ENCODE peak calls at places on chromosomes 7 and 10, in five cellular contexts. I, F, D, Z and R are unnamed samples. For H3K27me3, the result is how much of the 10 kb centered on the place peaks cover.

GRCh38 chr7:122329145-122329802 is 24.7 kb upstream of the FEZF1 start:
- DNase-seq in D (no peak), Z (no peak), I (no peak), F (no peak), R (peak)

GRCh38 chr7:158646766-158647474 is 57.7 kb downstream of the NCAPG2 start:
- DNase-seq in F (no peak), Z (no peak), D (no peak), I (no peak), R (peak)

GRCh38 chr10:65861249-65861648 is 1064.6 kb upstream of the LRRTM3 start:
- DNase-seq in D (no peak), Z (no peak), F (peak), I (no peak), R (no peak)

GRCh38 chr7:157699357-157700013 is 362.7 kb downstream of the DNAJB6 start:
- DNase-seq in Z (no peak), I (no peak), D (no peak), F (no peak), R (no peak)

GRCh38 chr10:13794982-13795381 is 208.2 kb downstream of the PRPF18 start:
- DNase-seq in I (no peak), D (no peak), Z (no peak), F (no peak), R (no peak)

GRCh38 chr7:92609921-92610518 is 19.8 kb upstream of the FAM133B start:
- DNase-seq in D (no peak), I (no peak), Z (no peak), F (no peak), R (no peak)

GRCh38 chr7:105589221-105590077 is 8.2 kb upstream of the EFCAB10 start:
- DNase-seq in D (peak), Z (peak), F (peak), I (peak), R (peak)

GRCh38 chr10:49633327-49634045 is 19.6 kb downstream of the CHAT start:
- DNase-seq in F (no peak), Z (peak), D (no peak), I (no peak), R (no peak)

GRCh38 chr7:136213012-136213411 is 235.9 kb upstream of the MTPN start:
- DNase-seq in Z (no peak), F (no peak), D (no peak), I (no peak), R (no peak)

GRCh38 chr7:150372271-150373048 is 3.8 kb downstream of the REPIN1 start:
- DNase-seq in F (no peak), I (no peak), D (no peak), Z (peak), R (peak)

GRCh38 chr10:33965795-33966581 is 631.5 kb upstream of the NRP1 start:
- DNase-seq in F (no peak), D (no peak), I (no peak), Z (peak), R (no peak)

GRCh38 chr7:156827587-156828203 is 65.3 kb downstream of the LMBR1 start:
- DNase-seq in D (no peak), Z (no peak), I (no peak), F (no peak), R (no peak)

GRCh38 chr10:26448706-26449435 is 10.7 kb downstream of the APBB1IP start:
- DNase-seq in Z (no peak), F (no peak), I (peak), D (no peak), R (no peak)

GRCh38 chr7:149822353-149822943 is 15.7 kb upstream of the ZNF862 start:
- DNase-seq in I (no peak), Z (peak), D (no peak), F (no peak), R (peak)

GRCh38 chr7:5139998-5140397 is 50.0 kb upstream of the WIPI2 start:
- DNase-seq in I (no peak), D (no peak), Z (peak), F (no peak), R (peak)

GRCh38 chr10:128864554-128865300 is 602.3 kb upstream of the MGMT start:
- DNase-seq in I (no peak), Z (no peak), F (no peak), D (no peak), R (no peak)

GRCh38 chr10:130744631-130745030 is 566.9 kb downstream of the TCERG1L start:
- DNase-seq in I (no peak), F (no peak), D (no peak), Z (no peak), R (no peak)

GRCh38 chr10:112950714-112951348 is 784 bp downstream of the TCF7L2 start:
- DNase-seq in Z (peak), D (no peak), I (no peak), F (no peak), R (peak)

GRCh38 chr7:40232242-40232929 is 97.6 kb downstream of the SUGCT start:
- DNase-seq in D (peak), I (no peak), F (peak), Z (no peak), R (no peak)

GRCh38 chr7:372939-373791 is 83.2 kb downstream of the FOXL3 start:
- DNase-seq in Z (peak), I (no peak), F (no peak), D (no peak), R (peak)

GRCh38 chr7:83921798-83922607 is 272.6 kb downstream of the SEMA3A start:
- DNase-seq in Z (peak), F (no peak), I (no peak), D (no peak), R (no peak)

GRCh38 chr7:15687645-15688025 is 1.2 kb upstream of the MEOX2 start:
- DNase-seq in Z (peak), F (no peak), D (no peak), I (no peak), R (peak)

GRCh38 chr10:50883624-50884023 is 1.8 kb downstream of the A1CF start:
- DNase-seq in Z (no peak), D (no peak), F (no peak), I (no peak), R (no peak)

GRCh38 chr10:101134299-101135127 is 3.4 kb downstream of the TLX1 start:
- DNase-seq in F (no peak), D (no peak), Z (peak), I (no peak), R (peak)
- H3K27me3 ChIP-seq in F (half or more), D (half or more), Z (half or more), I (half or more), R (half or more)

GRCh38 chr10:3874988-3875841 is 90.2 kb upstream of the KLF6 start:
- DNase-seq in D (no peak), F (no peak), Z (no peak), I (peak), R (no peak)

GRCh38 chr10:3877092-3878000 is 92.3 kb upstream of the KLF6 start:
- DNase-seq in I (no peak), Z (peak), F (no peak), D (no peak), R (no peak)

GRCh38 chr10:3873728-3874461 is 88.9 kb upstream of the KLF6 start:
- DNase-seq in Z (peak), I (peak), F (no peak), D (no peak), R (peak)

GRCh38 chr10:3876563-3876962 is 91.6 kb upstream of the KLF6 start:
- DNase-seq in Z (no peak), F (no peak), I (peak), D (no peak), R (no peak)

DNA sequence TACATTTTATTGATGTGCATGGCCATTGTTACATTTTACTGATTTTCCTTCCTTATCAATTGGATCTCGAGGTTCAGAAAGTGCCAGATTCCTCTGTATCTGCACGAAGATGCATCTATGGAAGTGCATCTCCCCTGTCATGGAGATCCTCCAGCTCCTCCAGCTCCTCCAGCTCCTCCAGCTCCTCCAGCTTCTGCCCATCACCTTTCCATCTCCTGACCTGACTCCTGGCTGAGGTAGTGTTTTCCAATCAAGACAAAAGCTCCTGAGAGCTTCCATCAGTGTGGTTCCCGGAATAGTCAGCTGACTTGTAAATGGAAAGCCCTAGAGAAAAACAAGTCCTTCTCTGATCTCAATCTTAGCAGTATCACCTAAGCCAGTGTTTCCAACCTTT is 90.8 kb upstream of the KLF6 start:
- DNase-seq in F (no peak), Z (no peak), I (peak), D (no peak), R (no peak)
- H3K4me3 ChIP-seq in F (no peak), Z (no peak), I (no peak), D (no peak), R (no peak)

DNA sequence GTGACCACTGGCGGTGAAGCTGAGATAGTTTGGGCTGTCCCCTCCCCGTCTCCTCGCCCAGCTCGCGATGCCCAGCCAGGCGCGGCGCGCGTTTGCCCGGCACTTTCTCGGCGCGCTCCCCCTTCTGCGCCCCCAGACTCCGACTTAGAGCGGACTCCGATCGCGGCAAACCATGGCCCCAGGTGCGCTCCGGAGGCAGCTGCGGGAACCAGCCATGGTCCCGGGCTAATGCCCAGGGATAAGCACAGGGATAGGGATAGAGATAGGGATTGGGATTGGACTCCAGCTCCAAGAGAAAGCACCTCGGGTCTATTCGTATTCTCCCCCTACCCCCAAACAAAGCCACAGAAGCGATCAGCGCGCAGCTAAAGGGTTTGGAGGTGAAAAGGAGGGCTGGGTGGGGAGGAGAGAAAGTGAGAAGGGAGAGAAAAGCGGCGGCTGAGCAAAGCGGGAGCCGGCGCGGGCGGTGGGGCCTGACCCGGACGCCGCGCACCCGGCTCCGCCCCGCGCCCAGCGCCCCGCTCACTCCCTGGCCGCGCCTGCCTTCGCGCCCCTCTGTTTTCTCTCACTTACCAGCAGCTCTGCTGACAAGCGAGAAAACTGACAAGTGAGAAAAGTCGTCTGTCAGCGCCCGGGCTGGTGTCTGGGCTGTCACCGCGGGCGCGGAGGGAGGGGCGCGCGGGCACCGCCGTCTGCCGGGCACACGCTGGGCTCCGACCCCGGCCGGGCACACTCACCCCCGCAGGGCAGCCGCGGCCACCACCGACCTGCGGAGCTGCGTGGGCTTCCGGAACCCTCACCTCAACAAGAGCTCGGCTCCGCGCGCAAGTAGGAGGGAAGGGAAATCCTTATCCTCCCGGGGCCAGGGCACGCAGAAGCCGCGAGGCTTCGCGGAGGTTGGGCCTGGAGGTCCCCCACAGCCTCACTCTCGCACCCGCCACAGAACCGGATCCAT is at the start of gene PDE1C:
- DNase-seq in F (no peak), Z (peak), D (no peak), I (no peak), R (peak)
- H3K27me3 ChIP-seq in F (under half), Z (under half), D (under half), I (under half), R (half or more)

DNA sequence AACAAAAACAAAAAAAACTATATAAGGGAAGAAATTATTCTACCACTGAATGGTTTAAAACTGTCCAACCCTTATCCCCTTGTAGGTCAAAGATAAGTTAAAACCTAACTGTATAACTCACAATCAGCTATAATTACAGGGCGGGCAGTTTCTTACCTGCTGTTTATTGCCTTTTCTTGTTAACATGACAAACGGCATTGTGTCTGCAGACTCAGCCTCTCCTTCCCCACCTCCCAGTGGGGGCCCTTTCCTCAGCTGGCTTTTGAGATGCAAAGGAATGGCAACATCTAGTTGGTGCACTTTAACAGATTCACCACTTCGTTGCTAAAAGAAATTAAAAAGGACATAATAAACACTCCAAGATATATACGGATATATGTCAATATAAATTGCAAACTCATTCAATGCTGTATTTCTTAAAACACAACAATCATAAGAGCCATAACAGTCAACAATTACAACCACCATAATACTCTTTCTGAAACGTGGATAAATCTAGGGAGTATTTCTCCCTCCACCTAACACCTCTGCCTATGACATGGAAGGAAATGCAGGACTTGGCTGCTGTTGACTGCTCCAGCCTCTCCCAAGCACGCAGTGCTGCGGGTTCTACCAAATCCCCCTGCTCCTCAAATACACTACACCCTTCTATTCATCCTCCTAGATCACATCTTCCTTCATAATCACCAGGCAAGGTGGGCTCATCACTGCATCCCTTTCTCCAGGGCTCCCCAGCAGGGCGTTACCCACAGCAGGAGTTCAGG is 106.0 kb downstream of the UPF2 start:
- DNase-seq in Z (no peak), D (no peak), F (no peak), I (no peak), R (peak)
- H3K4me3 ChIP-seq in Z (no peak), D (no peak), F (no peak), I (no peak), R (no peak)

GRCh38 chr10:123140164-123140982 is 4.6 kb downstream of the HMX3 start:
- DNase-seq in F (no peak), Z (no peak), D (no peak), I (no peak), R (peak)

GRCh38 chr10:123139521-123140163 is 3.9 kb downstream of the HMX3 start:
- DNase-seq in Z (peak), D (no peak), I (no peak), F (no peak), R (peak)

GRCh38 chr10:123140983-123141390 is 5.2 kb downstream of the HMX3 start:
- DNase-seq in Z (peak), I (no peak), F (no peak), D (no peak), R (peak)

GRCh38 chr10:123136806-123137642 is 1.3 kb downstream of the HMX3 start:
- DNase-seq in D (no peak), F (no peak), I (no peak), Z (peak), R (peak)

DNA sequence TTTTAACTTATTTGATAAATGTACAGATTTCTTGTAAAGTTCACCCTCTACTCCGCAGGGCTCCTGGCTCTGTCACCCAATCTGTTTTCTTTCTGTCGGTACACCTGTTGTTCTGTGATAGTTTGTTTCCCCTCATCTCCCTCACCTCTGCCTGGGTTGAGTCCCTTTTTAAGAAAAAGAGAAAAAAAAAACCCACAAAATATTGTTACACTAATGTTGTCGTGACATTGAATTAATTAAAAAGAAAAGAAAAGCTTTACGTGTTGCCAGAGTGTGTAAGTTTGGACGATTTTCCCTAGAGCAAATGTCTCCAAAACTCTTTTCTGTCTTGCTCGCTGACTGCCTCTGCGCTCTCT is 3.4 kb downstream of the HMX3 start:
- DNase-seq in I (no peak), Z (no peak), D (no peak), F (no peak), R (no peak)
- H3K27me3 ChIP-seq in I (half or more), Z (half or more), D (half or more), F (half or more), R (half or more)

GRCh38 chr7:97006951-97007861 is 1.9 kb downstream of the DLX6 start:
- DNase-seq in F (no peak), I (no peak), D (no peak), Z (peak), R (peak)
- H3K4me3 ChIP-seq in F (no peak), I (no peak), D (no peak), Z (peak), R (peak)